ENCODE peak calls at places on chromosomes 16 and 17, in five cellular contexts. L is CD8-positive, alpha-beta T cell; M is bronchial epithelial cell; G is OCI-LY7; K is osteocyte. D is an unnamed sample.

GRCh38 chr17:17809527-17810373 is 27.0 kb downstream of the SREBF1 start:
- DNase-seq in M (no peak), L (no peak), K (peak), G (no peak), D (no peak)

GRCh38 chr16:10920726-10921427 is 21.4 kb downstream of the DEXI start:
- DNase-seq in K (no peak), G (no peak), M (no peak), L (no peak), D (no peak)

GRCh38 chr16:67183-67791 is 5.1 kb downstream of the RHBDF1 start:
- DNase-seq in M (no peak), K (no peak), G (no peak), L (no peak), D (no peak)

GRCh38 chr16:58128721-58129096 is 472 bp downstream of the CFAP20 start:
- DNase-seq in K (no peak), L (peak), G (peak), M (no peak), D (no peak)

GRCh38 chr17:83176956-83177583 is 97.7 kb downstream of the METRNL start:
- DNase-seq in L (peak), G (no peak), M (no peak), K (peak), D (no peak)

GRCh38 chr16:3650631-3651265 is 3.7 kb upstream of the DNASE1 start:
- DNase-seq in L (no peak), G (no peak), M (no peak), K (peak), D (no peak)

GRCh38 chr17:75041656-75042280 is 5.0 kb downstream of the ATP5PD start:
- DNase-seq in L (no peak), M (no peak), K (no peak), G (no peak), D (no peak)

GRCh38 chr16:4253394-4254150 is 11.7 kb upstream of the SRL start:
- DNase-seq in L (peak), G (peak), M (peak), K (peak), D (peak)

GRCh38 chr17:12712941-12713340 is 47.3 kb downstream of the MYOCD start:
- DNase-seq in M (no peak), K (no peak), G (no peak), L (no peak), D (no peak)

GRCh38 chr17:18990331-18990730 is 14.2 kb downstream of the FAM83G start:
- DNase-seq in K (no peak), L (no peak), G (no peak), M (no peak), D (no peak)
- TF ChIP-seq CTCF in K (no peak), L (no peak), G (no peak), M (no peak), D (no peak)

GRCh38 chr17:72332367-72332766 is 211.5 kb downstream of the SOX9 start:
- DNase-seq in K (no peak), L (no peak), M (peak), G (no peak), D (no peak)

GRCh38 chr17:72336804-72337070 is 215.9 kb downstream of the SOX9 start:
- DNase-seq in L (no peak), M (no peak), K (no peak), G (no peak), D (no peak)

GRCh38 chr17:72336026-72336803 is 215.4 kb downstream of the SOX9 start:
- DNase-seq in M (no peak), K (no peak), G (no peak), L (no peak), D (no peak)

GRCh38 chr17:72333570-72333969 is 212.8 kb downstream of the SOX9 start:
- DNase-seq in M (no peak), L (no peak), G (no peak), K (no peak), D (no peak)

GRCh38 chr17:72334205-72334604 is 213.4 kb downstream of the SOX9 start:
- DNase-seq in G (no peak), L (no peak), M (no peak), K (no peak), D (no peak)
- TF ChIP-seq CTCF in G (no peak), L (no peak), M (no peak), K (no peak), D (no peak)

GRCh38 chr17:81960130-81960958 is 643 bp downstream of the NOTUM start:
- DNase-seq in K (no peak), L (no peak), M (no peak), G (no peak), D (no peak)

GRCh38 chr17:81962499-81963441 is 1.8 kb upstream of the NOTUM start:
- DNase-seq in G (no peak), K (no peak), L (no peak), M (no peak), D (no peak)

GRCh38 chr17:81961554-81962498 is 839 bp upstream of the NOTUM start:
- DNase-seq in G (no peak), M (no peak), K (no peak), L (no peak), D (no peak)

GRCh38 chr17:81959362-81960129 is 1.4 kb downstream of the NOTUM start:
- DNase-seq in K (peak), L (peak), M (no peak), G (peak), D (no peak)

GRCh38 chr17:81961087-81961514 is at the start of gene NOTUM:
- DNase-seq in G (peak), M (no peak), L (no peak), K (no peak), D (no peak)
- TF ChIP-seq CTCF in G (peak), M (no peak), L (no peak), K (peak), D (no peak)

GRCh38 chr17:53950207-53950857 is 127.6 kb downstream of the KIF2B start:
- DNase-seq in G (peak), K (no peak), M (no peak), L (no peak), D (no peak)
- TF ChIP-seq CTCF in G (peak), K (no peak), M (no peak), L (no peak), D (no peak)

GRCh38 chr16:24580665-24581064 is 41.3 kb downstream of the RBBP6 start:
- DNase-seq in L (no peak), K (no peak), G (no peak), M (peak), D (peak)
- TF ChIP-seq CTCF in L (no peak), K (peak), G (peak), M (peak), D (no peak)

D was measured in Panc1.